ENCODE peak calls at places on chromosomes 7 and 10, in eight cellular contexts. One of them, this sample, is unnamed. For H3K9me3, the result is how much of the 10 kb centered on the place peaks cover.

GRCh38 chr10:130127612-130128607 is 8.3 kb upstream of the GLRX3 start:
- DNase-seq in A549: peak
- DNase-seq in tibial nerve: no peak
- DNase-seq in stomach: peak
- DNase-seq in transverse colon: peak
- DNase-seq in H1: no peak
- DNase-seq in K562: peak
- DNase-seq in SK-N-SH: peak
- DNase-seq in this sample: no peak

GRCh38 chr7:28921822-28922221 is 36.3 kb downstream of the TRIL start:
- DNase-seq in A549: peak
- DNase-seq in tibial nerve: no peak
- DNase-seq in stomach: peak
- DNase-seq in transverse colon: peak
- DNase-seq in H1: no peak
- DNase-seq in K562: peak
- DNase-seq in SK-N-SH: peak
- DNase-seq in this sample: no peak

GRCh38 chr7:50336909-50337703 is 32.6 kb downstream of the IKZF1 start:
- DNase-seq in A549: no peak
- DNase-seq in tibial nerve: no peak
- DNase-seq in stomach: no peak
- DNase-seq in transverse colon: no peak
- DNase-seq in H1: no peak
- DNase-seq in K562: no peak
- DNase-seq in SK-N-SH: no peak
- DNase-seq in this sample: no peak

GRCh38 chr10:3924344-3924743 is 139.3 kb upstream of the KLF6 start:
- DNase-seq in A549: no peak
- DNase-seq in tibial nerve: no peak
- DNase-seq in stomach: no peak
- DNase-seq in transverse colon: no peak
- DNase-seq in H1: no peak
- DNase-seq in K562: no peak
- DNase-seq in SK-N-SH: no peak
- DNase-seq in this sample: no peak

GRCh38 chr7:50556247-50556976 is 8.8 kb downstream of the DDC start:
- DNase-seq in A549: no peak
- DNase-seq in tibial nerve: no peak
- DNase-seq in stomach: no peak
- DNase-seq in transverse colon: peak
- DNase-seq in H1: no peak
- DNase-seq in K562: no peak
- DNase-seq in SK-N-SH: no peak
- DNase-seq in this sample: no peak

GRCh38 chr7:83876593-83876992 is 227.7 kb upstream of the SEMA3E start:
- DNase-seq in A549: no peak
- DNase-seq in tibial nerve: no peak
- DNase-seq in stomach: no peak
- DNase-seq in transverse colon: no peak
- DNase-seq in H1: no peak
- DNase-seq in K562: no peak
- DNase-seq in SK-N-SH: no peak
- DNase-seq in this sample: no peak

GRCh38 chr7:70512144-70512543 is 619.8 kb upstream of the GALNT17 start:
- DNase-seq in A549: no peak
- DNase-seq in tibial nerve: no peak
- DNase-seq in stomach: no peak
- DNase-seq in transverse colon: no peak
- DNase-seq in H1: no peak
- DNase-seq in K562: no peak
- DNase-seq in SK-N-SH: no peak
- DNase-seq in this sample: no peak

GRCh38 chr10:6722616-6723004 is 142.5 kb upstream of the PRKCQ start:
- DNase-seq in A549: no peak
- DNase-seq in tibial nerve: no peak
- DNase-seq in stomach: no peak
- DNase-seq in transverse colon: no peak
- DNase-seq in H1: no peak
- DNase-seq in K562: no peak
- DNase-seq in SK-N-SH: no peak
- DNase-seq in this sample: no peak

GRCh38 chr7:30090111-30090510 is 44.7 kb upstream of the MTURN start:
- DNase-seq in A549: no peak
- DNase-seq in tibial nerve: no peak
- DNase-seq in stomach: no peak
- DNase-seq in transverse colon: no peak
- DNase-seq in H1: no peak
- DNase-seq in K562: no peak
- DNase-seq in SK-N-SH: no peak
- DNase-seq in this sample: no peak

GRCh38 chr10:61835909-61836232 is 65.6 kb upstream of the ARID5B start:
- DNase-seq in A549: no peak
- DNase-seq in tibial nerve: no peak
- DNase-seq in stomach: no peak
- DNase-seq in transverse colon: no peak
- DNase-seq in H1: no peak
- DNase-seq in K562: no peak
- DNase-seq in SK-N-SH: no peak
- DNase-seq in this sample: no peak

GRCh38 chr7:1533569-1534329 is 3.2 kb downstream of the MAFK start:
- DNase-seq in A549: peak
- DNase-seq in tibial nerve: no peak
- DNase-seq in stomach: peak
- DNase-seq in transverse colon: peak
- DNase-seq in H1: no peak
- DNase-seq in K562: peak
- DNase-seq in SK-N-SH: peak
- DNase-seq in this sample: no peak

GRCh38 chr10:101397140-101397539 is 43.2 kb downstream of the BTRC start:
- DNase-seq in A549: peak
- DNase-seq in tibial nerve: no peak
- DNase-seq in stomach: no peak
- DNase-seq in transverse colon: no peak
- DNase-seq in H1: no peak
- DNase-seq in K562: peak
- DNase-seq in SK-N-SH: peak
- DNase-seq in this sample: no peak

GRCh38 chr7:81774496-81774895 is 4.6 kb upstream of the HGF start:
- DNase-seq in A549: no peak
- DNase-seq in tibial nerve: no peak
- DNase-seq in stomach: no peak
- DNase-seq in transverse colon: no peak
- DNase-seq in H1: no peak
- DNase-seq in K562: no peak
- DNase-seq in SK-N-SH: no peak
- DNase-seq in this sample: no peak

GRCh38 chr7:134788191-134788590 is 8.8 kb downstream of the CALD1 start:
- DNase-seq in A549: no peak
- DNase-seq in tibial nerve: no peak
- DNase-seq in stomach: no peak
- DNase-seq in transverse colon: no peak
- DNase-seq in H1: no peak
- DNase-seq in K562: no peak
- DNase-seq in SK-N-SH: no peak
- DNase-seq in this sample: peak

GRCh38 chr10:80614576-80615416 is 77.1 kb downstream of the SH2D4B start:
- DNase-seq in A549: no peak
- DNase-seq in tibial nerve: no peak
- DNase-seq in stomach: no peak
- DNase-seq in transverse colon: no peak
- DNase-seq in H1: no peak
- DNase-seq in K562: no peak
- DNase-seq in SK-N-SH: no peak
- DNase-seq in this sample: no peak

GRCh38 chr7:139679731-139680594 is 97.8 kb downstream of the HIPK2 start:
- DNase-seq in A549: peak
- DNase-seq in tibial nerve: no peak
- DNase-seq in stomach: peak
- DNase-seq in transverse colon: no peak
- DNase-seq in H1: no peak
- DNase-seq in K562: no peak
- DNase-seq in SK-N-SH: no peak
- DNase-seq in this sample: no peak
- H3K27ac ChIP-seq in A549: peak
- H3K27ac ChIP-seq in tibial nerve: peak
- H3K27ac ChIP-seq in stomach: peak
- H3K27ac ChIP-seq in transverse colon: peak
- H3K27ac ChIP-seq in H1: no peak
- H3K27ac ChIP-seq in K562: no peak
- H3K27ac ChIP-seq in SK-N-SH: no peak
- H3K27ac ChIP-seq in this sample: peak

GRCh38 chr7:106548491-106548890 is 112.5 kb downstream of the CCDC71L start:
- DNase-seq in A549: no peak
- DNase-seq in tibial nerve: no peak
- DNase-seq in stomach: no peak
- DNase-seq in transverse colon: no peak
- DNase-seq in H1: no peak
- DNase-seq in K562: no peak
- DNase-seq in SK-N-SH: no peak
- DNase-seq in this sample: peak

GRCh38 chr7:106553446-106553836 is 107.5 kb downstream of the CCDC71L start:
- DNase-seq in A549: no peak
- DNase-seq in tibial nerve: no peak
- DNase-seq in stomach: no peak
- DNase-seq in transverse colon: no peak
- DNase-seq in H1: no peak
- DNase-seq in K562: no peak
- DNase-seq in SK-N-SH: no peak
- DNase-seq in this sample: no peak

GRCh38 chr7:106552645-106553445 is 108.1 kb downstream of the CCDC71L start:
- DNase-seq in A549: no peak
- DNase-seq in tibial nerve: no peak
- DNase-seq in stomach: no peak
- DNase-seq in transverse colon: no peak
- DNase-seq in H1: no peak
- DNase-seq in K562: no peak
- DNase-seq in SK-N-SH: no peak
- DNase-seq in this sample: no peak
- TF ChIP-seq EP300 in A549: no peak
- TF ChIP-seq EP300 in tibial nerve: no peak
- TF ChIP-seq EP300 in stomach: no peak
- TF ChIP-seq EP300 in transverse colon: no peak
- TF ChIP-seq EP300 in H1: no peak
- TF ChIP-seq EP300 in K562: peak
- TF ChIP-seq EP300 in SK-N-SH: no peak
- TF ChIP-seq EP300 in this sample: no peak

DNA sequence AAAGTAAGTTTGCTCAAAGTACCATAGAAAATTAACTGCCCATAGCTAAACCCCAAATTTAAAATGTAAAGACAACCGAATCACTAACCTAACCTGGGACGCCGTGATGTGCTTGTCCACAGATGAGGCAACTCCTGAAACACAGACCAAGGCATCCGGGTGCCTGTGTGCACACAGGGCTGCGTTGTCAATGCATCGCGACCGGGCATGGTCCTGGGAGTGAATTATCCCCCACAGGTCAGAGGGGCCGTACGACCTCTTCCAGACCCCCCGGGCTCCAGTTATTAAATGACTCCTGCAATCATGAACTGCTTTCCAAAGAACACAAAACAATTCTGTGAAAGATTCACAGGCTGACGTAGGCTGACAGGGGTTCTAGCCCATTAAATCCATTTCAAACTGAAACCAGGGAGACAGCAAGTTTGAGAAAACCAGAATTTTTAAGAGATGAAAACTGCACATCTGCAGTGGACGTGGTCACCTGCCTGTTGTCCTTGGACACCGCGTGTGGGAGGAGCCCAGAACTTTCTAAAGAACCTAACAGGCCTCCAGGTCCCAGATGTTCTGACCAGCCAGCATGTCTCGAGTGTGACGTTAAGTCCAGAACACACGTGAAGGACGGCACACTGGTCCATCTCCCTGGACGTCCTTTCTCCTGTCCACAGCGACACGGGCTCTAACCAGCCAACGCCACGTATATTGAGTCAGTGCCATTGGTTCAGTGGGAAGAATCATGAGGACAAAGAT is 297.8 kb downstream of the DNAJB6 start:
- DNase-seq in A549: no peak
- DNase-seq in tibial nerve: no peak
- DNase-seq in stomach: no peak
- DNase-seq in transverse colon: no peak
- DNase-seq in H1: no peak
- DNase-seq in K562: no peak
- DNase-seq in SK-N-SH: no peak
- DNase-seq in this sample: no peak
- H3K9me3 ChIP-seq in A549: under half
- H3K9me3 ChIP-seq in tibial nerve: under half
- H3K9me3 ChIP-seq in stomach: under half
- H3K9me3 ChIP-seq in transverse colon: under half
- H3K9me3 ChIP-seq in H1: under half
- H3K9me3 ChIP-seq in K562: under half
- H3K9me3 ChIP-seq in SK-N-SH: under half
- H3K9me3 ChIP-seq in this sample: under half

GRCh38 chr10:119415121-119415520 is 127.4 kb downstream of the RGS10 start:
- DNase-seq in A549: no peak
- DNase-seq in tibial nerve: no peak
- DNase-seq in stomach: no peak
- DNase-seq in transverse colon: no peak
- DNase-seq in H1: no peak
- DNase-seq in K562: no peak
- DNase-seq in SK-N-SH: no peak
- DNase-seq in this sample: no peak
- H3K27ac ChIP-seq in A549: no peak
- H3K27ac ChIP-seq in tibial nerve: peak
- H3K27ac ChIP-seq in stomach: peak
- H3K27ac ChIP-seq in transverse colon: peak
- H3K27ac ChIP-seq in H1: no peak
- H3K27ac ChIP-seq in K562: no peak
- H3K27ac ChIP-seq in SK-N-SH: no peak
- H3K27ac ChIP-seq in this sample: peak

GRCh38 chr7:3080106-3080505 is 36.4 kb upstream of the CARD11 start:
- DNase-seq in A549: no peak
- DNase-seq in tibial nerve: no peak
- DNase-seq in stomach: no peak
- DNase-seq in transverse colon: no peak
- DNase-seq in H1: no peak
- DNase-seq in K562: no peak
- DNase-seq in SK-N-SH: no peak
- DNase-seq in this sample: no peak
- TF ChIP-seq EP300 in A549: no peak
- TF ChIP-seq EP300 in tibial nerve: no peak
- TF ChIP-seq EP300 in stomach: no peak
- TF ChIP-seq EP300 in transverse colon: no peak
- TF ChIP-seq EP300 in H1: no peak
- TF ChIP-seq EP300 in K562: no peak
- TF ChIP-seq EP300 in SK-N-SH: no peak
- TF ChIP-seq EP300 in this sample: no peak

DNA sequence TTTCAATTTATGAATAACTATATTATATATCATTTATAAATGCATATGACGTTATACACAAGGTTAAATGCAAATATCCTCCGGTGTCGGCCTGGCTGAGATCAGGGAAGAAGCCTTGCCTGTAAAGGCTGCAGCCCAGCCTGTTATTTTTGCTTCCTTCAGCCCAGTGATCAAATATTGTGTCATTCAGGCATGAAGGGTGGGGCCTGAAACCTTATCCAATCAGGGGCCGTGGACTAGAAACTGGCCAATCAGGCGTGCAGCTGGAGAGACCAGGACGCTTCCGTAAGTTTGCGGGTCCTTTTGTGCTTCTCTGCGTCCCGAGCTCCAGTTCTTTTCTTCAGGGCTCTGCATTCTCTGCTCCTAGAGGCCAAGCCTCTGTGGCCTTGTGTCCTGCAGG is at the start of gene ZNF722:
- DNase-seq in A549: no peak
- DNase-seq in tibial nerve: no peak
- DNase-seq in stomach: no peak
- DNase-seq in transverse colon: no peak
- DNase-seq in H1: no peak
- DNase-seq in K562: no peak
- DNase-seq in SK-N-SH: peak
- DNase-seq in this sample: no peak
- H3K9me3 ChIP-seq in A549: under half
- H3K9me3 ChIP-seq in tibial nerve: under half
- H3K9me3 ChIP-seq in stomach: half or more
- H3K9me3 ChIP-seq in transverse colon: under half
- H3K9me3 ChIP-seq in H1: under half
- H3K9me3 ChIP-seq in K562: under half
- H3K9me3 ChIP-seq in SK-N-SH: under half
- H3K9me3 ChIP-seq in this sample: under half